ENCODE peak calls at places on chromosomes 3 and 15, in eight cellular contexts. U, E, M, D, Q, H, N and W are unnamed samples.

GRCh38 chr3:194781617-194782016 is 95.9 kb downstream of the FAM43A start:
- DNase-seq in U (no peak), E (no peak), M (no peak), D (no peak), Q (no peak), H (no peak), N (no peak), W (no peak)

GRCh38 chr3:16534914-16535301 is 21.4 kb upstream of the RFTN1 start:
- DNase-seq in U (no peak), E (no peak), M (no peak), D (no peak), Q (no peak), H (no peak), N (no peak), W (no peak)

GRCh38 chr15:52180196-52180835 is 10.9 kb downstream of the GNB5 start:
- DNase-seq in U (no peak), E (no peak), M (peak; percentile 32), D (no peak), Q (peak; percentile 24), H (peak; percentile 42), N (peak; percentile 73), W (no peak)

GRCh38 chr15:74776851-74777768 is 4.8 kb upstream of the CSK start:
- DNase-seq in U (no peak), E (no peak), M (no peak), D (no peak), Q (no peak), H (no peak), N (peak; percentile 78), W (peak; percentile 24)

GRCh38 chr15:74433592-74434259 is at the start of gene SEMA7A:
- DNase-seq in U (peak; percentile 85), E (peak; percentile 77), M (peak; percentile 74), D (peak; percentile 89), Q (peak; percentile 54), H (peak; percentile 86), N (peak; percentile 94), W (peak; percentile 81)

GRCh38 chr3:60250810-60251209 is 1000.4 kb downstream of the FHIT start:
- DNase-seq in U (no peak), E (no peak), M (no peak), D (no peak), Q (no peak), H (no peak), N (no peak), W (no peak)

GRCh38 chr15:40313531-40314398 is 6.0 kb upstream of the PLCB2 start:
- DNase-seq in U (peak; percentile 86), E (peak; percentile 45), M (peak; percentile 95), D (peak; percentile 74), Q (no peak), H (no peak), N (peak; percentile 81), W (peak; percentile 91)

GRCh38 chr15:62994975-62995730 is 47.4 kb upstream of the TPM1 start:
- DNase-seq in U (no peak), E (no peak), M (no peak), D (no peak), Q (no peak), H (no peak), N (no peak), W (no peak)

GRCh38 chr3:32667072-32667582 is 17.9 kb upstream of the CNOT10 start:
- DNase-seq in U (no peak), E (no peak), M (no peak), D (no peak), Q (no peak), H (no peak), N (no peak), W (no peak)

GRCh38 chr3:126412841-126413692 is 18.4 kb downstream of the CFAP100 start:
- DNase-seq in U (no peak), E (no peak), M (no peak), D (no peak), Q (no peak), H (no peak), N (no peak), W (no peak)

GRCh38 chr3:78887029-78887428 is 880.8 kb downstream of the ROBO1 start:
- DNase-seq in U (peak; percentile 60), E (no peak), M (no peak), D (no peak), Q (no peak), H (no peak), N (no peak), W (no peak)

GRCh38 chr3:106013971-106014370 is 145.2 kb upstream of the CBLB start:
- DNase-seq in U (no peak), E (no peak), M (no peak), D (no peak), Q (no peak), H (no peak), N (no peak), W (no peak)

GRCh38 chr15:28107111-28107893 is 8.2 kb upstream of the OCA2 start:
- DNase-seq in U (no peak), E (no peak), M (peak; percentile 40), D (peak; percentile 57), Q (no peak), H (no peak), N (no peak), W (no peak)

GRCh38 chr3:106296111-106296510 is 427.3 kb upstream of the CBLB start:
- DNase-seq in U (no peak), E (no peak), M (no peak), D (no peak), Q (no peak), H (no peak), N (no peak), W (no peak)

GRCh38 chr3:32860499-32860898 is 42.7 kb downstream of the TRIM71 start:
- DNase-seq in U (no peak), E (no peak), M (no peak), D (no peak), Q (no peak), H (no peak), N (no peak), W (no peak)

GRCh38 chr3:161221881-161222600 is 930 bp downstream of the NMD3 start:
- DNase-seq in U (peak; percentile 49), E (no peak), M (peak; percentile 30), D (no peak), Q (no peak), H (no peak), N (no peak), W (peak; percentile 26)

DNA sequence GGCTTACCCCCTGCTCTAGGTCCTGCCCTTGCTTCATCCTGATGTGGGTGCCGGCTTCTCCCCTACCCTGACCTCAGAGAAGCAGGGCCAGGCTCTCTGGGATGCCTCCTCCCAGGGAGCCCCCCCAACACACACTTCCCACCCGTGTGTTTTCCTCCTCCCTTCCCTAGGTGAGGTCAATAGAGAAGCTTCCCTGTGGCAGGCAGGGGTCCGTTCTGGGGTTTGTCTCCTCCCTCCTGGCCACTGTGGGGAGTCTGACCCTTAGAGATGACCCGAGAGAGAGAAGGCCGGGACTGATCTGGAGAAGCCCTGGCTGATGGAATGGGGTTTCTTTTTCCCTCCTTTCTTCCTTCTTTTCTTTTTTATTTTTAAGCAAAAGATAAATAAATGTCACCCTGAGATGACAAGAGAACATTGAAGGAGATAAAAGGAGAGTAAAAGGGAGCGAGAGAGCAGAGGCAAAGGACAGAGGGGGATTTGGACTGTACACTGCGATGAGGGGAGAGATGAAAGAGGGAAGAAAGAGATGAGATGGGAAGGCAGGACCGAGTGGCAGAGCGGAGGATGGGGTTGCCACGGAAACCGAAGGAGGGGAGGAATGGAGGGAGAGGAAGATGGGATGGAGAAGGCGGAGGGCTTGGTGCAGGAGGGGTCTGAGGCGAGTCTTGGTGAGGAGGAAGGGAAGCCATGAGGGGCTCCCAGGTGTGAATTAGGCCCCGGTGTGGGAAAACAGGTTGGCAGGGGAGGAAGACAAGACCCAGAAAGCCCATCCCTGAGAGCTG is 48.4 kb downstream of the IDH2 start:
- DNase-seq in U (no peak), E (no peak), M (no peak), D (no peak), Q (no peak), H (no peak), N (no peak), W (no peak)
- H3K4me1 ChIP-seq in U (peaks cover 1% of the 10 kb centered on the region), E (no peaks in the 10 kb centered on the region), M (no peaks in the 10 kb centered on the region), D (no peaks in the 10 kb centered on the region), Q (no peaks in the 10 kb centered on the region), H (no peaks in the 10 kb centered on the region), N (peaks cover 4% of the 10 kb centered on the region), W (peaks cover 31% of the 10 kb centered on the region)

GRCh38 chr3:44721231-44722102 is 8.0 kb upstream of the ZNF501 start:
- DNase-seq in U (no peak), E (no peak), M (no peak), D (no peak), Q (no peak), H (no peak), N (no peak), W (no peak)

DNA sequence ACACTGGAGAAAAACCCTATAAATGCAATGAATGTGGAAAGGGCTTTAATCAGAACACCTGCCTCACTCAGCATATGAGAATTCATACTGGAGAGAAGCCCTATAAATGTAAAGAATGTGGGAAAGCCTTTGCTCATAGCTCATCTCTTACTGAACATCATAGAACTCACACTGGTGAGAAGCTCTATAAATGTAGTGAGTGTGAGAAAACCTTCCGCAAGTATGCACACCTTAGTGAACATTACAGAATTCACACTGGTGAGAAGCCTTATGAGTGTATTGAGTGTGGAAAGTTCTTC is 7.4 kb upstream of the ZNF501 start:
- DNase-seq in U (no peak), E (no peak), M (no peak), D (no peak), Q (no peak), H (no peak), N (no peak), W (no peak)
- H3K9me3 ChIP-seq in U (peaks cover 95% of the 10 kb centered on the region), E (peaks cover 43% of the 10 kb centered on the region), M (peaks cover 13% of the 10 kb centered on the region), D (peaks cover 69% of the 10 kb centered on the region), Q (peaks cover 95% of the 10 kb centered on the region), H (peaks cover 24% of the 10 kb centered on the region), N (peaks cover 72% of the 10 kb centered on the region), W (no peaks in the 10 kb centered on the region)

GRCh38 chr15:78077053-78077859 is at the start of gene TBC1D2B:
- DNase-seq in U (peak; percentile 72), E (peak; percentile 44), M (peak; percentile 60), D (peak; percentile 82), Q (no peak), H (peak; percentile 83), N (peak; percentile 85), W (peak; percentile 60)
- TF ChIP-seq POLR2A in U (peak; percentile 44), E (peak; percentile 20), M (peak; percentile 55), D (no peak), Q (no peak), H (no peak), N (peak; percentile 51), W (peak; percentile 60)

GRCh38 chr3:52183786-52184445 is 14.0 kb upstream of the ALAS1 start:
- DNase-seq in U (no peak), E (no peak), M (peak; percentile 70), D (peak; percentile 51), Q (no peak), H (no peak), N (no peak), W (no peak)

GRCh38 chr3:52184690-52185089 is 13.3 kb upstream of the ALAS1 start:
- DNase-seq in U (no peak), E (no peak), M (no peak), D (no peak), Q (no peak), H (no peak), N (no peak), W (no peak)

GRCh38 chr3:52185837-52186236 is 12.1 kb upstream of the ALAS1 start:
- DNase-seq in U (no peak), E (no peak), M (no peak), D (no peak), Q (no peak), H (no peak), N (no peak), W (no peak)

GRCh38 chr3:52186729-52187128 is 11.2 kb upstream of the ALAS1 start:
- DNase-seq in U (no peak), E (no peak), M (no peak), D (no peak), Q (no peak), H (no peak), N (no peak), W (no peak)

GRCh38 chr3:52185311-52185710 is 12.6 kb upstream of the ALAS1 start:
- DNase-seq in U (no peak), E (no peak), M (no peak), D (no peak), Q (no peak), H (no peak), N (no peak), W (no peak)
- H3K4me1 ChIP-seq in U (peaks cover 40% of the 10 kb centered on the region), E (peaks cover 3% of the 10 kb centered on the region), M (peaks cover 36% of the 10 kb centered on the region), D (no peaks in the 10 kb centered on the region), Q (no peaks in the 10 kb centered on the region), H (peaks cover 5% of the 10 kb centered on the region), N (no peaks in the 10 kb centered on the region), W (peaks cover 10% of the 10 kb centered on the region)